ENCODE peak calls at places on chromosomes 1 and 21, in six cellular contexts. K, B, P, Z, G and W are unnamed samples.

GRCh38 chr1:105652109-105652508 is 1404.4 kb upstream of the PRMT6 start:
- DNase-seq in K (no peak), B (no peak), P (no peak), Z (no peak), G (no peak), W (no peak)

GRCh38 chr1:86537928-86538695 is 8.8 kb upstream of the CLCA4 start:
- DNase-seq in K (no peak), B (peak; percentile 6), P (no peak), Z (no peak), G (no peak), W (no peak)

GRCh38 chr1:207948536-207949250 is 37.8 kb upstream of the CD34 start:
- DNase-seq in K (no peak), B (no peak), P (no peak), Z (no peak), G (no peak), W (no peak)

GRCh38 chr21:31656199-31657095 is 3.0 kb upstream of the SOD1 start:
- DNase-seq in K (no peak), B (peak; percentile 47), P (no peak), Z (no peak), G (no peak), W (no peak)

GRCh38 chr1:20358761-20359263 is 68.1 kb downstream of the VWA5B1 start:
- DNase-seq in K (peak; percentile 76), B (peak; percentile 61), P (no peak), Z (no peak), G (no peak), W (no peak)

GRCh38 chr1:204859885-204860284 is 10.8 kb upstream of the NFASC start:
- DNase-seq in K (no peak), B (no peak), P (no peak), Z (no peak), G (no peak), W (no peak)

GRCh38 chr1:29800120-29800519 is 563.8 kb downstream of the PTPRU start:
- DNase-seq in K (no peak), B (no peak), P (peak; percentile 50), Z (no peak), G (no peak), W (no peak)

GRCh38 chr1:219385786-219386427 is 212.2 kb downstream of the LYPLAL1 start:
- DNase-seq in K (no peak), B (peak; percentile 71), P (no peak), Z (peak; percentile 18), G (peak; percentile 24), W (peak; percentile 18)

GRCh38 chr21:44334637-44335030 is 4.6 kb downstream of the CFAP410 start:
- DNase-seq in K (no peak), B (no peak), P (no peak), Z (no peak), G (no peak), W (no peak)

GRCh38 chr1:65493792-65494191 is 73.3 kb downstream of the LEPR start:
- DNase-seq in K (no peak), B (no peak), P (no peak), Z (no peak), G (no peak), W (no peak)

GRCh38 chr1:180631197-180631765 is 541 bp upstream of the XPR1 start:
- DNase-seq in K (no peak), B (no peak), P (no peak), Z (no peak), G (no peak), W (no peak)

GRCh38 chr1:84724128-84724860 is 34.0 kb upstream of the SSX2IP start:
- DNase-seq in K (no peak), B (no peak), P (no peak), Z (no peak), G (no peak), W (no peak)

GRCh38 chr1:197961933-197962332 is 44.8 kb downstream of the LHX9 start:
- DNase-seq in K (no peak), B (no peak), P (no peak), Z (no peak), G (no peak), W (no peak)

GRCh38 chr1:60970081-60970509 is 112.3 kb upstream of the NFIA start:
- DNase-seq in K (no peak), B (peak; percentile 23), P (no peak), Z (no peak), G (no peak), W (no peak)

GRCh38 chr1:204924013-204924759 is 53.5 kb downstream of the NFASC start:
- DNase-seq in K (no peak), B (no peak), P (peak; percentile 58), Z (no peak), G (no peak), W (peak; percentile 44)

GRCh38 chr1:43975249-43975961 is 645 bp downstream of the ATP6V0B start:
- DNase-seq in K (peak; percentile 80), B (no peak), P (peak; percentile 93), Z (no peak), G (peak; percentile 47), W (no peak)

GRCh38 chr1:43879996-43880395 is 53.6 kb upstream of the ARTN start:
- DNase-seq in K (no peak), B (no peak), P (no peak), Z (no peak), G (no peak), W (no peak)

GRCh38 chr1:29924017-29924431 is 687.7 kb downstream of the PTPRU start:
- DNase-seq in K (no peak), B (no peak), P (no peak), Z (no peak), G (no peak), W (no peak)

GRCh38 chr1:234772345-234773147 is 162.6 kb upstream of the IRF2BP2 start:
- DNase-seq in K (peak; percentile 75), B (peak; percentile 99), P (peak; percentile 92), Z (peak; percentile 69), G (no peak), W (peak; percentile 93)

GRCh38 chr1:156242738-156243137 is 754 bp downstream of the BGLAP start:
- DNase-seq in K (no peak), B (no peak), P (no peak), Z (no peak), G (no peak), W (no peak)

GRCh38 chr21:28344985-28345384 is 647.7 kb downstream of the LTN1 start:
- DNase-seq in K (no peak), B (no peak), P (no peak), Z (no peak), G (no peak), W (no peak)

GRCh38 chr1:10639301-10640078 is 157.0 kb downstream of the CASZ1 start:
- DNase-seq in K (no peak), B (no peak), P (no peak), Z (no peak), G (no peak), W (no peak)

GRCh38 chr1:25486602-25487001 is 55.9 kb downstream of the MACO1 start:
- DNase-seq in K (no peak), B (peak; percentile 76), P (no peak), Z (no peak), G (no peak), W (no peak)

GRCh38 chr1:192604979-192605620 is 29.5 kb downstream of the RGS1 start:
- DNase-seq in K (no peak), B (no peak), P (no peak), Z (no peak), G (no peak), W (no peak)

GRCh38 chr1:67646145-67647035 is 38.6 kb upstream of the GADD45A start:
- DNase-seq in K (no peak), B (peak; percentile 23), P (no peak), Z (no peak), G (peak; percentile 43), W (no peak)

GRCh38 chr1:45864765-45865164 is 61.4 kb downstream of the MAST2 start:
- DNase-seq in K (no peak), B (peak; percentile 46), P (no peak), Z (no peak), G (no peak), W (no peak)

GRCh38 chr1:167694691-167695090 is 27.1 kb upstream of the MPZL1 start:
- DNase-seq in K (no peak), B (no peak), P (no peak), Z (no peak), G (no peak), W (no peak)

GRCh38 chr1:183368213-183369108 is 49.7 kb downstream of the NMNAT2 start:
- DNase-seq in K (no peak), B (no peak), P (no peak), Z (no peak), G (no peak), W (no peak)

GRCh38 chr1:101004666-101005065 is 20.9 kb downstream of the DPH5 start:
- DNase-seq in K (no peak), B (peak; percentile 64), P (no peak), Z (no peak), G (no peak), W (no peak)

GRCh38 chr1:87151500-87152421 is 176.9 kb upstream of the LMO4 start:
- DNase-seq in K (peak; percentile 86), B (peak; percentile 58), P (peak; percentile 91), Z (peak; percentile 47), G (peak; percentile 42), W (no peak)

GRCh38 chr1:11337536-11338350 is 64.7 kb downstream of the UBIAD1 start:
- DNase-seq in K (no peak), B (no peak), P (no peak), Z (peak; percentile 73), G (peak; percentile 33), W (no peak)

GRCh38 chr1:231526536-231526935 is 1.9 kb upstream of the TSNAX start:
- DNase-seq in K (no peak), B (no peak), P (no peak), Z (no peak), G (no peak), W (no peak)
- TF ChIP-seq POLR2A in K (no peak), B (no peak), P (no peak), Z (no peak), G (no peak), W (no peak)

GRCh38 chr1:160756617-160757206 is 17.7 kb downstream of the SLAMF7 start:
- DNase-seq in K (no peak), B (no peak), P (no peak), Z (no peak), G (no peak), W (no peak)
- TF ChIP-seq POLR2A in K (no peak), B (no peak), P (no peak), Z (no peak), G (no peak), W (no peak)

DNA sequence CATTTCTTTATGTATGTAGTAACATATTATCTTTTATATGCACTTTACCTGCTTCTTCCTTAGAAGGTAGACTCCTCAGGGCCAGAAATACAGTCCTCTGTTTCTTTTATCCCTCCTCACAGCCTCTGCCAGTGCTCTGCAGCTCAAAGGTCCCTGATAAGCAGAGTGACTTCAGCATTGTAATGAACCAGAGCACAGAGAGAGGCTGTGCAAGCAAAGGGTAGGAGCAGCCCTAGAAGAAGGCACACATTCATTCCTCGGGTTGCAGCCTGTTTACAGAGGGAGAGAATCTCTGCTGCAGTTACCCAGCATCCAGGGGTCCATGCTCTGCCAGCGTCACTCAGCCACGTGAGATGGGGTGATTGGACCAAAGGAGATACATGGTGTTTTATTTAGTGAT is 101.1 kb downstream of the RHOU start:
- DNase-seq in K (no peak), B (no peak), P (no peak), Z (no peak), G (no peak), W (no peak)
- TF ChIP-seq POLR2A in K (no peak), B (no peak), P (no peak), Z (no peak), G (no peak), W (no peak)

DNA sequence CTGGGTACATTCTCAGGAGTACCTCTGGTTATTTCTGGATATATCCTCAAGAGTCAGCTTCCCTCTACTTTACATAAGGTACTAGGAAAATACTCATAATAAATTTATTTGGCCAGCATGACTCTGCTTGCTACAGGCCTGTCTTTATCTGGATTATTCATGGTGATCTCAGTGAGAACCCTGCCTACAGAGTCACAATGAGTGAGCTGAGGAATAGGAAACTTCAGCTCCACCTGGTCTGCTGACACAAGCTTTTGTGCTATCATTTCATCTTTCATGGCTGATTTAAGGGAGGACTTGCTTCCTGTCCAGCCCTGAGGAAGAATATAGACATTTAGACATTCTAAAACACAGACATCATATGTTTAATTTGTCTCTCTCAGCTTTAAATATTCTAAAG is 19.5 kb upstream of the SUCO start:
- DNase-seq in K (no peak), B (no peak), P (no peak), Z (no peak), G (no peak), W (no peak)
- TF ChIP-seq POLR2A in K (no peak), B (no peak), P (no peak), Z (no peak), G (no peak), W (no peak)